ENCODE peak calls at places on chromosomes 5 and 9, in five cellular contexts. D, E, B, V and O are unnamed samples. For H3K4me1 and H3K27me3, the result is how much of the 10 kb centered on the place peaks cover.

GRCh38 chr5:170467000-170467707 is 36.7 kb upstream of the KCNIP1 start:
- DNase-seq in E (peak), B (peak), V (no peak), D (peak), O (no peak)

GRCh38 chr9:105030285-105030684 is 102.3 kb upstream of the ABCA1 start:
- DNase-seq in B (no peak), E (no peak), V (no peak), D (no peak), O (no peak)

GRCh38 chr9:89153618-89154017 is 25.0 kb downstream of the SHC3 start:
- DNase-seq in V (no peak), B (peak), E (peak), D (peak), O (peak)

GRCh38 chr5:42462089-42462488 is 38.9 kb downstream of the GHR start:
- DNase-seq in V (no peak), B (no peak), E (peak), D (no peak), O (no peak)

GRCh38 chr5:16585028-16585667 is 31.6 kb downstream of the RETREG1 start:
- DNase-seq in D (no peak), B (peak), V (no peak), E (no peak), O (no peak)

GRCh38 chr5:155150012-155150411 is 136.5 kb downstream of the KIF4B start:
- DNase-seq in E (no peak), D (no peak), V (no peak), B (no peak), O (no peak)

GRCh38 chr5:145776886-145777285 is 58.3 kb downstream of the PRELID2 start:
- DNase-seq in B (peak), D (no peak), E (peak), V (no peak), O (no peak)

GRCh38 chr5:80103375-80103774 is 68.2 kb downstream of the THBS4 start:
- DNase-seq in E (no peak), D (no peak), V (no peak), B (no peak), O (no peak)

GRCh38 chr9:35711501-35712428 is 20.2 kb downstream of the TLN1 start:
- DNase-seq in B (no peak), V (no peak), D (no peak), E (no peak), O (no peak)

GRCh38 chr5:176559683-176560082 is 10.5 kb downstream of the CDHR2 start:
- DNase-seq in V (no peak), B (no peak), D (no peak), E (no peak), O (no peak)

GRCh38 chr5:81151546-81151945 is 81.6 kb upstream of the CKMT2 start:
- DNase-seq in E (peak), B (peak), V (no peak), D (peak), O (no peak)

GRCh38 chr5:169197343-169197742 is 103.6 kb downstream of the SLIT3 start:
- DNase-seq in E (no peak), D (no peak), B (no peak), V (no peak), O (no peak)

DNA sequence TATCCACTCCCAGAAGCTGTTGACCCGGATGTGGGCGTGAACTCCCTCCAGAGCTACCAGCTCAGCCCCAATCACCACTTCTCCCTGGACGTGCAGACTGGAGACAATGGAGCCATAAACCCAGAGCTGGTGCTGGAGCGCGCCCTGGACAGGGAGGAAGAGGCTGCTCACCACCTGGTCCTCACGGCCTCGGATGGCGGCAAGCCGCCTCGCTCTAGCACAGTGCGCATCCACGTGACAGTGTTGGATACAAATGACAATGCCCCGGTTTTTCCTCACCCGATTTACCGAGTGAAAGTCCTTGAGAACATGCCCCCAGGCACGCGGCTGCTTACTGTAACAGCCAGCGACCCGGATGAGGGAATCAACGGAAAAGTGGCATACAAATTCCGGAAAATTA is 834 bp downstream of the PCDHGA8 start:
- DNase-seq in B (no peak), E (no peak), V (no peak), D (no peak), O (no peak)
- H3K4me1 ChIP-seq in B (under half), E (under half), V (under half), D (under half), O (under half)

GRCh38 chr5:86354664-86355063 is 263.1 kb upstream of the COX7C start:
- DNase-seq in D (no peak), V (no peak), B (no peak), E (no peak), O (no peak)
- H3K27me3 ChIP-seq in D (under half), V (under half), B (under half), E (under half), O (under half)

GRCh38 chr5:634191-634590 is 22.1 kb downstream of the CEP72 start:
- DNase-seq in V (peak), D (no peak), B (no peak), E (no peak), O (no peak)
- H3K4me1 ChIP-seq in V (under half), D (under half), B (under half), E (under half), O (under half)

DNA sequence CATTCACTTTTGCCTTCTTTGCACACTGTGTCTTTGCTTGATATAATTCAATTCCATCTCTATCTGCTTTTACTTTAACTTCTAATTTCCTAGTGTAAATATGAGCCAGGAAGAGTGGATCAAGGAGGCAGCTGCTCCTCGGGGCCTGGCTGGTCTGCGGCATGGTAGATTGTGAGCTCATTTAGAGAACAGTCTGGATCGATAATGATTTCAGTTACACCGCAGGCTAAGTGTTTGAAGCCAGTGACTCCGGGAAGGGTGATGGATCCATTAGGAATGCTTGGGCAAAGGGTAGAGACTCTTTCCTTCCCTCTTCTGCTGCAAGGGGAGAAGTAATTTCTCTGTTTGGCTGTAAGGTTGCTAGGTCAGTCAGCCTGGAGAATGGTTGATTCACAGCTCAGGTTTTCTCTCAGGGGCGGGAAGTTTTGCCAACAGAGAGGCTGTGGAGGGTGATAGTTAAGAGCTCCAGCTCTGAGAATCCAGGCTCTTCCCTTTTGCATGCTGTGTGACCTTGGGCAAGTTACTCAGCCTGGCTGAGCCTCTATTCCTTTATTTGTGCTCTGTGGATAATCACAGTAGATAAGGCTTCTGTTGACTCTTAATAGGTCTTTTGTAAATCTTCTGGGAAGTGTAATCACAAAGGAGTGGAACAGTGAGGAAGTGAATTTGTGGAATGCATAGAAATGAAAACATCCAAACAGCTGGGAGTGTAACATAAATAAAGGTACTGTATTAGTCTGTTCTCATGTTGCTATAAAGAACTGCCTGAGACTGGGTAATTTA is 99.1 kb downstream of the PTTG1 start:
- DNase-seq in V (no peak), B (no peak), E (no peak), D (peak), O (no peak)
- H3K27me3 ChIP-seq in V (under half), B (under half), E (under half), D (under half), O (under half)

GRCh38 chr5:139308797-139309196 is 15.3 kb downstream of the MATR3 start:
- DNase-seq in V (no peak), D (no peak), E (no peak), B (no peak), O (no peak)

GRCh38 chr5:139306628-139307379 is 13.3 kb downstream of the MATR3 start:
- DNase-seq in E (no peak), B (no peak), D (no peak), V (no peak), O (no peak)

GRCh38 chr5:139306197-139306596 is 12.7 kb downstream of the MATR3 start:
- DNase-seq in E (no peak), V (no peak), D (no peak), B (no peak), O (no peak)

GRCh38 chr5:139301766-139302499 is 8.4 kb downstream of the MATR3 start:
- DNase-seq in B (peak), V (no peak), E (no peak), D (no peak), O (no peak)

DNA sequence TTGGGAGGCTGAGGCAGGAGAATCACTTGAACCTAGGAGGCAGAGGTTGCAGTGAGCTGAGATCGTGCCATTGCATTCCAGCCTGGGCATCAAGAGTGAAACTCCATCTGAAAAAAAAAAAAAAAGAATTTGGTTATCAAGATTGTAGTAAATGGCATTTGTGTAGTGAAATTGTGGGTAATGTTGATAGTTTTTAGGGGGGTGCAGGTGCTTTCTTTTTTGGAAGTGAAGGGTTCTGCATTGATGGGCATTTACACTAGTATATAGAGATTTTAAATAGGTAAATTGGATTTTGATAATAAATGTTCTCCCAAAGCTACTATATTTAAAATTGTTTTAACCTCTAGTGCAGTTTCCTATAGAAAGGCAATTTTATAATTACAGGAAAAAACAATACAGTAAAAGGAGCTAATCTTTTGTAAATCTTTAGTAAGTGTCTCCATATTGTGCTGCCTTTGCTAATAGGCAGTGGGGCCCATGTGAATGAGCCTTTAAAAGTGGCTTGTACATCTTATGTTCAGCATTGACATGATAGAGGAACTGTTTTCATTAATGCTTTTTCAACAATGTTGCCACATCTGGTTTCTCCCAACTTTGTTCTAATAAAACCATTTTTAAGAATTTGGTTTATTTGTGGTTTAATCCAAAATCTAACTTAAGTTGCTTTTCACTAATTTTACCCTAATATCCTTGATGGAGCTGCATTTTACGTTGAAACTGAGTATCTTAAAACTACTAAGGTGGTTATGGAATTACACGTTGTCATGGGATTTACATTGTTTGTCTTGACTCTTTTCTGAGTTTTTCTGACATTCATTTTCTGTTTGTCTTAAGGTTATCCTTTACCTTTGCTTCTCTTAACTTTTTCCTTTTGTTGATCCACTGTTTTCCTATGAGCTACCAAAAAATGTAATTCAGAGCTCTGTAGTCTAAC is 11.1 kb downstream of the MATR3 start:
- DNase-seq in D (no peak), V (no peak), B (no peak), E (no peak), O (no peak)
- H3K4me1 ChIP-seq in D (under half), V (half or more), B (half or more), E (under half), O (under half)

DNA sequence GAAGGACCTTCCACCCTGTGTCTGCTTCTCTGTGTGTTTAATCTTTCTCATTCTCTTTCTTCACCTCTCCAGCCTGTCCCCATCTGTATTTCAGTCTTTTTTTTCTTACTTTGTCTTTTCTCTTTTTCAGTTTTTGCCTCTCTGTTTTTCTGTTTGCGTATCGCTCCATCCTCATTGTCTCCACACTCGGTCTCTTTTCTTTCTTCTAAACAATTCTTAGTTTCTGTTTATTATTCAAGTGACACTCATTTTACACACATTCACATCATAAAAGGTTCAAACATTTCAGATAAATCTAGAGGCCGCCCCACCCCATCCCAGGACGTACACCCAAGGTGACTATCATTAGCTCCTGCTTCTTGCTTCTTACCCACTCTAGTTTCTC is 9.8 kb downstream of the LHX2 start:
- DNase-seq in V (no peak), D (no peak), E (no peak), B (no peak), O (no peak)
- H3K27me3 ChIP-seq in V (half or more), D (half or more), E (half or more), B (half or more), O (under half)

DNA sequence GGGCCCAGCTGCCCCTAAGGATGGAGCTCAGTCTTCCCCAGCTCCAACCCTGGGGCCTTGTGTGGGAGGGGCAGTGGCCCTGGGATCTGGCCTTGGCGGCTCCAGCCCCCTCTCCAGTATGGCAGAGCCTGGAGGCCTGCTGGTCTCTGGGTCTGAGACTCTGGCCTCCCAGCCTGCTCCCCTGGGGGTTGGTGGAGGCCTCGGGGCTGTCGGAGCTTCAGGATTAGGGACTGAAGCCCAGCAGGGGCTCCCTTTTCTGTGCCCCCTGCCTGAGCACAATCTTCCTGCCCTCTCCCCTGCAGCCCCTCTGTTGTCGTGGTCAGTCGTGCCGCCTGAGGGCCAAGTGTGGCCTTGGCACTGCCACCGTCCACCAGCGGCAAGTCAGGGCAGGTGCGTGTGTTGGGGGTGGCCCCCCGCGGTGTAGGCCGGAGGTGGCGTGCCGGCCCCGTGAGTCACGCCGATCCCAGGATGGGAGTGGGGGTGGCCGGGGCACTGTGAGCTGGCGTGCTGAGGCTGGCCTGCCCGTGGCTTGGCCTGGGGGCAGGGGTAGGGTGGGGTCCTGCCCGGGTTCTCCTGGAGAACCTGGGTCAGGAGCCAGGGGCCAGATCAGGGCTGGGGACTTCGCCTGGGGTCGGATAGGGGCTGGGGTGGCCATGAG is 53.6 kb downstream of the RXRA start:
- DNase-seq in B (no peak), E (no peak), V (no peak), D (no peak), O (no peak)
- H3K4me1 ChIP-seq in B (under half), E (under half), V (half or more), D (under half), O (under half)

GRCh38 chr5:948472-949274 is 56.0 kb downstream of the TRIP13 start:
- DNase-seq in E (no peak), B (no peak), D (no peak), V (no peak), O (no peak)
- H3K27me3 ChIP-seq in E (half or more), B (half or more), D (under half), V (under half), O (under half)

GRCh38 chr5:113058706-113059226 is 82.2 kb downstream of the DCP2 start:
- DNase-seq in E (no peak), B (no peak), D (no peak), V (no peak), O (no peak)
- H3K4me1 ChIP-seq in E (under half), B (under half), D (under half), V (under half), O (under half)

GRCh38 chr5:88391116-88391515 is 122.5 kb upstream of the TMEM161B start:
- DNase-seq in D (no peak), E (no peak), V (no peak), B (no peak), O (no peak)
- H3K27me3 ChIP-seq in D (under half), E (under half), V (under half), B (under half), O (under half)